ENCODE peak calls at places on chromosome 11, in four cellular contexts. E, V, Q and G are unnamed samples. For H3K27me3 and H3K36me3, the result is how much of the 10 kb centered on the place peaks cover.

GRCh38 chr11:22192289-22192641 is 620 bp upstream of the ANO5 start:
- DNase-seq in E (no peak), V (no peak), Q (peak), G (peak)

GRCh38 chr11:34890812-34891211 is 25.4 kb downstream of the APIP start:
- DNase-seq in E (peak), V (no peak), Q (no peak), G (peak)

GRCh38 chr11:133992121-133992520 is 35.4 kb upstream of the IGSF9B start:
- DNase-seq in E (no peak), V (no peak), Q (peak), G (no peak)

GRCh38 chr11:15289718-15290117 is 175.0 kb downstream of the INSC start:
- DNase-seq in E (no peak), V (no peak), Q (no peak), G (no peak)

GRCh38 chr11:73461844-73462435 is 85.7 kb downstream of the RELT start:
- DNase-seq in E (no peak), V (no peak), Q (no peak), G (no peak)

GRCh38 chr11:2320591-2321310 is 18.9 kb downstream of the TSPAN32 start:
- DNase-seq in E (no peak), V (no peak), Q (no peak), G (no peak)

GRCh38 chr11:60251485-60252207 is 8.7 kb upstream of the MS4A4E start:
- DNase-seq in E (peak), V (no peak), Q (peak), G (no peak)

GRCh38 chr11:104803770-104804169 is 94.5 kb downstream of the CASP12 start:
- DNase-seq in E (no peak), V (no peak), Q (no peak), G (no peak)

GRCh38 chr11:95119361-95120060 is 29.9 kb downstream of the ENDOD1 start:
- DNase-seq in E (no peak), V (no peak), Q (no peak), G (no peak)

GRCh38 chr11:112856591-112856990 is 104.6 kb upstream of the NCAM1 start:
- DNase-seq in E (no peak), V (no peak), Q (no peak), G (no peak)

GRCh38 chr11:90274362-90274761 is 51.5 kb upstream of the CHORDC1 start:
- DNase-seq in E (no peak), V (no peak), Q (no peak), G (no peak)

GRCh38 chr11:47552086-47552580 is 799 bp downstream of the CELF1 start:
- DNase-seq in E (no peak), V (no peak), Q (peak), G (peak)

GRCh38 chr11:117195761-117196160 is 3.4 kb upstream of the TAGLN start:
- DNase-seq in E (no peak), V (peak), Q (no peak), G (no peak)

GRCh38 chr11:76623171-76623883 is 47.2 kb downstream of the LRRC32 start:
- DNase-seq in E (no peak), V (no peak), Q (no peak), G (no peak)

GRCh38 chr11:2762451-2762850 is 62.7 kb upstream of the KCNQ1OT1 start:
- DNase-seq in E (no peak), V (no peak), Q (no peak), G (no peak)

GRCh38 chr11:124983674-124984511 is 29.9 kb downstream of the CCDC15 start:
- DNase-seq in E (no peak), V (no peak), Q (peak), G (peak)

GRCh38 chr11:26805001-26805400 is 83.1 kb upstream of the SLC5A12 start:
- DNase-seq in E (no peak), V (no peak), Q (peak), G (peak)

GRCh38 chr11:114228401-114229061 is 67.7 kb upstream of the NNMT start:
- DNase-seq in E (no peak), V (no peak), Q (no peak), G (peak)

GRCh38 chr11:134349109-134349801 is 17.5 kb downstream of the GLB1L2 start:
- DNase-seq in E (no peak), V (no peak), Q (peak), G (no peak)

GRCh38 chr11:126231725-126232459 is 20.3 kb downstream of the FAM118B start:
- DNase-seq in E (no peak), V (no peak), Q (no peak), G (no peak)

GRCh38 chr11:119607726-119608125 is 121.3 kb downstream of the NECTIN1 start:
- DNase-seq in E (no peak), V (no peak), Q (no peak), G (peak)

GRCh38 chr11:6618117-6619020 is 853 bp downstream of the TPP1 start:
- DNase-seq in E (peak), V (peak), Q (peak), G (peak)

GRCh38 chr11:111911563-111912401 is at the start of gene CRYAB:
- DNase-seq in E (no peak), V (peak), Q (peak), G (peak)

GRCh38 chr11:3129591-3130268 is 35.4 kb downstream of the OSBPL5 start:
- DNase-seq in E (no peak), V (peak), Q (no peak), G (peak)

GRCh38 chr11:76600124-76600655 is 70.4 kb downstream of the LRRC32 start:
- DNase-seq in E (no peak), V (no peak), Q (no peak), G (peak)

GRCh38 chr11:62889484-62890437 is 9.1 kb downstream of the SLC3A2 start:
- DNase-seq in E (no peak), V (no peak), Q (peak), G (peak)

DNA sequence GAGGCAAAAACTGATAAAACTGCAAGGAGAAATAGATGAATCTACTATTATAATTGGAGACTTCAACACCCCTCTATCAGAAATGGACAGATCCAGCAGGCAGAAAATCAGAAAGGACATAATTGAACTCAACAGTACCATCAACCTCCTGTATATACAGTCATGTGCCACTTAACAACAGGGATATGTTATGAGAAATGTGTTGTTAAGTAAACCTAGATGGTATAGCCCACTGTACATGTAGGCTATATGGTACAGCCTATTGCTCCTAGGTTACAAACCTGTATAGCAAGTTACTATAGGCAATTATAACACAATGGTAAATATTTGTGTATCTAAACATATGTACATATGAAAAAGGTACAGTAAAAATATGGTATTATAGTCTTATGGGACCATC is 66.8 kb upstream of the PHF21A start:
- DNase-seq in E (no peak), V (no peak), Q (no peak), G (no peak)
- H3K4me3 ChIP-seq in E (no peak), V (no peak), Q (no peak), G (no peak)

GRCh38 chr11:129704831-129705230 is 110.8 kb upstream of the TMEM45B start:
- DNase-seq in E (no peak), V (no peak), Q (no peak), G (no peak)

GRCh38 chr11:129709801-129710398 is 105.7 kb upstream of the TMEM45B start:
- DNase-seq in E (no peak), V (no peak), Q (no peak), G (no peak)

GRCh38 chr11:129705341-129705740 is 110.3 kb upstream of the TMEM45B start:
- DNase-seq in E (no peak), V (no peak), Q (no peak), G (no peak)

GRCh38 chr11:129710423-129710822 is 105.2 kb upstream of the TMEM45B start:
- DNase-seq in E (no peak), V (no peak), Q (no peak), G (no peak)
- H3K27me3 ChIP-seq in E (under half), V (under half), Q (under half), G (under half)

GRCh38 chr11:12246989-12247388 is 130.4 kb upstream of the PARVA start:
- DNase-seq in E (no peak), V (no peak), Q (no peak), G (no peak)
- H3K36me3 ChIP-seq in E (under half), V (under half), Q (under half), G (under half)

GRCh38 chr11:121654506-121655480 is 202.0 kb upstream of the SORL1-AS1 start:
- DNase-seq in E (no peak), V (no peak), Q (peak), G (no peak)
- H3K4me3 ChIP-seq in E (peak), V (peak), Q (no peak), G (peak)

GRCh38 chr11:16598906-16599305 is 139.5 kb upstream of the C11orf58 start:
- DNase-seq in E (no peak), V (no peak), Q (no peak), G (no peak)

GRCh38 chr11:16603245-16603644 is 135.2 kb upstream of the C11orf58 start:
- DNase-seq in E (no peak), V (no peak), Q (peak), G (peak)

GRCh38 chr11:16596231-16596630 is 142.2 kb upstream of the C11orf58 start:
- DNase-seq in E (no peak), V (no peak), Q (no peak), G (no peak)

DNA sequence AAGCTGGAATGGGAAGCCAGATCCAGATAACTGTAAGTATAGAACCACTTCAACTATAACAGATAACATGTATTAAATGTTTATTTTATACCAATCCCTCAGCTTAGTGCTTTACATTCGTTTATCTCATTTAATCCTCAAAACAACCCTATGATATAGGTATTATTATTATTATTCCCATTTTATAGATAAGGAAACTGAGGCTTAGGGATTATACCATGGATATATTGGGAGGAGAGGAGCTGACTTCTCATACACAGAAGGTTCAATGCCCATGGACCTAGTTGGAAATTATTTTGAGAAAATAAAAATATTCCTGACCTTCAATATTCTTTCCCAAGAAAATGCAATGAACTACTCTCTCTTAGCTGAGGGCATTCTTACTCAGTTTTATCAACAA is 140.4 kb upstream of the C11orf58 start:
- DNase-seq in E (no peak), V (no peak), Q (no peak), G (no peak)
- H3K27me3 ChIP-seq in E (under half), V (under half), Q (under half), G (under half)

DNA sequence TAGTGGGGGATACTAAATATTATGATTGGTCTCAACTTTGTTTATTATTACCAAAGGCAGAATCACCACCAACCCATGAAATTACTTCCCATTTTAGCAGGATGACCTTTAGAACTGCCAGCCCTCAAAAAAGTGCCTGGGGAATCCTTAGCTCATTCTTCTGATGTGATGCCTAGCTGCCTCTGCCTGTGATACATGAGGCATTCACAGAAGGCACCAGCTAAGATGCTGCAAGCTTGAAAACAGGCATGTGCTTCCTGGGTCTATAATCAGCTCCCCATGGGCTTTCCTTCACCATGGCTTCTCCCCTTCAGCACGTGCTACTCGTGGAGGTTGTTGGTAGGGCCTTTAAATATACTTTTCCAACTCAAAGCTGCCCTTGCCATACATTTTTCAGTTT is 50.4 kb upstream of the ARHGAP20 start:
- DNase-seq in E (no peak), V (no peak), Q (no peak), G (no peak)
- H3K36me3 ChIP-seq in E (under half), V (under half), Q (under half), G (under half)

GRCh38 chr11:45025716-45026492 is 75.2 kb upstream of the TP53I11 start:
- DNase-seq in E (peak), V (no peak), Q (peak), G (no peak)
- H3K4me3 ChIP-seq in E (no peak), V (no peak), Q (no peak), G (no peak)

GRCh38 chr11:131609921-131610320 is 239.5 kb downstream of the NTM start:
- DNase-seq in E (no peak), V (no peak), Q (no peak), G (no peak)
- H3K27me3 ChIP-seq in E (under half), V (under half), Q (under half), G (under half)

DNA sequence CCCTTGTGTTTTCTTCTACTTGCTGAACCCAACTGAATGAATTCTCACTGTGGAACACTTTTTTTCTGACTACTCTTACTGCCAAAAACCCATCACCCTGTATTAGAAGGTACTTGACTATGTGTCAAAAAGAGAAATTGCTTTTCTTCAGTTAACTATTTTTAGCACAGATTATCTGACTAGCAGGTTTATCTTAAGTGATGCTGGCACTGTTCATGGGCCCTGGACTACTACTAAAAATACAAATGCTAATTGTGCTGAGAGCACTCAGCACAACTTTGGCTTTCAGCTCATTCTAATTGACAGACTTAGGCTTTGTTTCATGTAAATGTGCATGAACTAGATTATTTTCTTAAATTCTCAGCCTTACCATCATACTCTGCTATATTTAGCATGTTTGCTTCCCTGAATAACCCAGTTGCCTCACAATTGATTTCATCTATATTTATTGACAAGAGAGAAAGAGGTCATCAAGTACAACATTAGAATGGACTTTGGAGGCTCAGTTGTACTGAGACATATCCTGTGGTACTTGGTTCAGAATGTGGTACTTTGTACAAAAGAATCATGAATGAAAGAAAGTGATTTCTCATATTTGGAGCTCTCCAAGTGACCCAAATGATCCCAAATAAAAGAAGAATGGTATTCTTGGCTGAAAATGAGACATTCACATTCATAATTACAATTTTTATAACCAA is 478.3 kb downstream of the KCNA4 start:
- DNase-seq in E (no peak), V (no peak), Q (no peak), G (no peak)
- H3K36me3 ChIP-seq in E (under half), V (under half), Q (under half), G (under half)

DNA sequence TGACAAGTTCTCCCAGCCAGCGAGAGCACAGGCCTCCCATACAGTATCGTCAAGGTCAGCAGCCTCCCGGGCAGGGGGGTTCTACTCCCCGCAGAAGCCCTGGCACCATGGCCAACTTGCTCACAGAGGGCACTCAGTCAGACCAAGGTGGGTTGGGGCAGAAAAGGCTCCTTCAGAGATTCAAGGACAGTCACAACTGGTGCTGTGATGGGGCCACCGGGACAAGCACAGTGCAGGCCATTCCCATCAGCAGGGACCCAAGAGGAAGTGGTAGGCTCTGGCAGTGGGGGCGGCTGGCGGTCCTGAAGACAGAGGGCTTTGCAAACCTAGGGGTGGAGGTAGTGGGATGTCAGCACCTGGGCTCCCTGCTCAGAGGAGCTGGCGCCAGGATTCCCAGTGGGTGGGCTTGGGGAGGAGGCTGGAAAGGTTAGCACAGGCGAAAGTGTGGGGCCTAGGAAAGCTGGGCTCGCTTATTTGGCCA is 5.3 kb upstream of the NEAT1 start:
- DNase-seq in E (no peak), V (peak), Q (peak), G (peak)
- H3K4me3 ChIP-seq in E (peak), V (peak), Q (no peak), G (no peak)